ENCODE peak calls at places on chromosome 10, in nine cellular contexts. L is PC-3, P is pancreas, V is psoas muscle, A is AG09309, S is A549, I is skeletal muscle cell, B is BE2C, T is H7. J is an unnamed sample.

GRCh38 chr10:63713191-63714144 is 192.3 kb downstream of the REEP3 start:
- DNase-seq in L (peak), P (no peak), V (peak), A (no peak), S (no peak), I (peak), B (peak), T (peak), J (peak)

GRCh38 chr10:123009105-123009805 is 449 bp downstream of the ACADSB start:
- DNase-seq in L (peak), P (peak), V (peak), A (no peak), S (peak), I (no peak), B (peak), T (peak), J (no peak)

GRCh38 chr10:72736176-72736795 is 44.3 kb downstream of the MCU start:
- DNase-seq in L (no peak), P (no peak), V (no peak), A (no peak), S (peak), I (peak), B (no peak), T (no peak), J (no peak)

GRCh38 chr10:114022751-114023150 is 20.9 kb upstream of the ADRB1 start:
- DNase-seq in L (no peak), P (no peak), V (no peak), A (no peak), S (no peak), I (no peak), B (no peak), T (no peak), J (no peak)

GRCh38 chr10:100729877-100730738 is 15.3 kb upstream of the PAX2 start:
- DNase-seq in L (no peak), P (no peak), V (no peak), A (no peak), S (peak), I (no peak), B (no peak), T (peak), J (no peak)

GRCh38 chr10:34727595-34728033 is 87.5 kb downstream of the PARD3 start:
- DNase-seq in L (no peak), P (no peak), V (no peak), A (no peak), S (no peak), I (no peak), B (no peak), T (no peak), J (no peak)

GRCh38 chr10:34351161-34351560 is 463.9 kb downstream of the PARD3 start:
- DNase-seq in L (no peak), P (no peak), V (no peak), A (no peak), S (no peak), I (no peak), B (no peak), T (no peak), J (no peak)

GRCh38 chr10:133600657-133601056 is 25.9 kb downstream of the FRG2B start:
- DNase-seq in L (no peak), P (no peak), V (no peak), A (no peak), S (no peak), I (no peak), B (no peak), T (no peak), J (no peak)

GRCh38 chr10:30080161-30080560 is 20.8 kb upstream of the JCAD start:
- DNase-seq in L (peak), P (no peak), V (no peak), A (no peak), S (no peak), I (no peak), B (no peak), T (no peak), J (no peak)

GRCh38 chr10:9015005-9015404 is 960.5 kb downstream of the GATA3 start:
- DNase-seq in L (no peak), P (no peak), V (no peak), A (no peak), S (no peak), I (no peak), B (no peak), T (no peak), J (no peak)

GRCh38 chr10:22568928-22569327 is 145.4 kb downstream of the PIP4K2A start:
- DNase-seq in L (no peak), P (no peak), V (no peak), A (no peak), S (no peak), I (no peak), B (no peak), T (no peak), J (no peak)

GRCh38 chr10:100829933-100830727 is 82.6 kb upstream of the SLF2 start:
- DNase-seq in L (no peak), P (no peak), V (no peak), A (no peak), S (no peak), I (no peak), B (no peak), T (peak), J (peak)

GRCh38 chr10:130221456-130222375 is 85.5 kb downstream of the GLRX3 start:
- DNase-seq in L (no peak), P (no peak), V (no peak), A (no peak), S (no peak), I (no peak), B (no peak), T (no peak), J (no peak)

GRCh38 chr10:77836299-77836820 is 90.2 kb downstream of the DLG5 start:
- DNase-seq in L (peak), P (no peak), V (peak), A (no peak), S (no peak), I (no peak), B (no peak), T (no peak), J (peak)

GRCh38 chr10:7444576-7445226 is 33.9 kb upstream of the SFMBT2 start:
- DNase-seq in L (no peak), P (no peak), V (no peak), A (no peak), S (no peak), I (no peak), B (no peak), T (no peak), J (no peak)

GRCh38 chr10:18577823-18578685 is 73.3 kb downstream of the NSUN6 start:
- DNase-seq in L (no peak), P (no peak), V (no peak), A (no peak), S (no peak), I (no peak), B (no peak), T (no peak), J (no peak)

GRCh38 chr10:35690534-35690933 is 48.4 kb upstream of the FZD8 start:
- DNase-seq in L (peak), P (no peak), V (no peak), A (no peak), S (no peak), I (no peak), B (no peak), T (no peak), J (no peak)

GRCh38 chr10:105328441-105328840 is 687.4 kb downstream of the SORCS3 start:
- DNase-seq in L (no peak), P (no peak), V (no peak), A (no peak), S (no peak), I (no peak), B (no peak), T (no peak), J (no peak)

GRCh38 chr10:117216611-117217195 is 19.4 kb downstream of the KCNK18 start:
- DNase-seq in L (peak), P (peak), V (peak), A (peak), S (peak), I (peak), B (peak), T (peak), J (no peak)

GRCh38 chr10:72328829-72329204 is 25.9 kb downstream of the DNAJB12 start:
- DNase-seq in L (no peak), P (peak), V (no peak), A (no peak), S (no peak), I (no peak), B (no peak), T (no peak), J (no peak)

GRCh38 chr10:110008518-110009339 is 945 bp downstream of the ADD3 start:
- DNase-seq in L (peak), P (peak), V (peak), A (no peak), S (peak), I (no peak), B (peak), T (no peak), J (peak)

GRCh38 chr10:30392564-30392990 is 41.4 kb upstream of the MAP3K8 start:
- DNase-seq in L (peak), P (peak), V (peak), A (no peak), S (peak), I (no peak), B (peak), T (peak), J (no peak)

GRCh38 chr10:131246089-131246488 is 65.4 kb downstream of the TCERG1L start:
- DNase-seq in L (no peak), P (no peak), V (no peak), A (no peak), S (no peak), I (no peak), B (no peak), T (no peak), J (no peak)

DNA sequence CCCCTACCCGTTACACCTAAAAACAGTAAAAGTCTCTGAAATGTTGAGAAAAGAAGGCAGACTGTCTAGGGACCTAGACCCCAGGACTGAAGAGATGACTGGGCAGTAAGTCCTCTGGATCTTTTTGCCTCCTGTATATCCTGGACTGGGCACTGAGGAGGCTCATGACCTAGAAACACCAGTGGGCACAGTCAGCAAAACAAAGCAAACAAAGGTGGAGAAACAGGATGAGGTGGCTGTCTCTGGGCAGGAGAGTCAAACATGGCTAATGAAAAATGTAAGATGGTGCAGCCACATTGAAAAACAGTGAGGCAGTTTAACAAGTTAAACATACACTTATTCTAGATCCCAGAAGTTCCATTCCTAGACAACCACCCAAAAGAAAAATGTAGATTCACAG is 45.9 kb downstream of the AKR1C4 start:
- DNase-seq in L (no peak), P (no peak), V (no peak), A (no peak), S (no peak), I (no peak), B (no peak), T (no peak), J (no peak)
- H3K4me3 ChIP-seq in L (no peak), P (no peak), V (no peak), A (no peak), S (no peak), I (no peak), B (no peak), T (no peak), J (no peak)

DNA sequence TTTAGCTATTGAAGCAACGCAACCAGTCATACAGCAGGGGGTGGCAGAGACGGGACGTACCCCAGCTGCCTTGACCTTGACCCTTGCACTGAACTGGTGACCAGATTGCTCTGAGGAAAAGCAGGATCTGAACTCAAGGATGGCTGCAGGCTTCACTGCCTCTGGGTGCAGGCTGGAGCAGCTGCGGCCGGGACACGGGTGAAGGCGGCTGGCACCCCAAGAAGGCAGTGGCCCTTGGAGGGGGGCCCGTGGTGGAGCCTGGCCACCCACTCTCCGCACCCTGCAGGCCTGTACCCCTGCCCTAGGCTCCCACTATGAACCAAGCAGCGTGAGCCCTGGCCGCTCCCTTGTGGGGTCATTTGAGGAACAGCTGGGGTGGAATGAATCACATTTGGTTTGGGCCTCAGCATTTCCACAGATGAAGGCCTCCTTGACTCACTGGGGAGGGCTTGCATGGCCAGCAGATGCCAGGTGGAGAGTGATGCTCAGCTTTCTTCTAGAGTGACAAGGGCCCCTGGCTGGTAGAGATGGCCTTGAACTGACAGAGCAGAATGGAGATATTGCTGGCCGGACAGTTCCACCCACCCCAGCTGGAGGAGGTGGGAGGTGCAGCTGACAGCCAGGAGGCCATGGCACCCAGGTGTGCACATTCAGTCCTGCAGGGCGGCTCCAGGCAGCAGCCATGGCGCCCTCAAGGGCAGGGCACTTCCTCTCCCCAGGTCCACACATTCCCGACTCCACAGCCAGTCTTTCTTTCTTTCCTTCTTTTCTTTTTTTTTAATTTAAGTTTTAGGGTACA is 218.8 kb downstream of the WDR37 start:
- DNase-seq in L (no peak), P (no peak), V (no peak), A (no peak), S (no peak), I (no peak), B (no peak), T (no peak), J (no peak)
- H3K4me3 ChIP-seq in L (no peak), P (no peak), V (no peak), A (no peak), S (no peak), I (no peak), B (no peak), T (no peak), J (no peak)

GRCh38 chr10:10792681-10793080 is 225.0 kb upstream of the CELF2 start:
- DNase-seq in L (peak), P (no peak), V (no peak), A (peak), S (no peak), I (peak), B (no peak), T (no peak), J (no peak)
- H3K4me3 ChIP-seq in L (no peak), P (no peak), V (no peak), A (no peak), S (no peak), I (no peak), B (no peak), T (no peak), J (no peak)

GRCh38 chr10:118503192-118503591 is 92.3 kb downstream of the PRLHR start:
- DNase-seq in L (no peak), P (no peak), V (no peak), A (no peak), S (no peak), I (no peak), B (no peak), T (no peak), J (no peak)
- H3K4me3 ChIP-seq in L (no peak), P (no peak), V (no peak), A (no peak), S (no peak), I (no peak), B (no peak), T (no peak), J (no peak)

J was measured in ascending aorta.